ENCODE peak calls at places on chromosomes 11 and 22, in ten cellular contexts. E, P, H, R, K, X, M, W, S and Y are unnamed samples.

GRCh38 chr11:66548041-66548440 is 1.3 kb downstream of the ACTN3 start:
- DNase-seq in E (no peak), P (no peak), H (no peak), R (no peak), K (no peak), X (no peak), M (no peak), W (no peak), S (no peak), Y (no peak)

GRCh38 chr11:557328-558132 is 3.0 kb downstream of the LMNTD2 start:
- DNase-seq in E (no peak), P (no peak), H (no peak), R (no peak), K (no peak), X (no peak), M (no peak), W (no peak), S (no peak), Y (no peak)

GRCh38 chr11:131762346-131763110 is 392.1 kb downstream of the NTM start:
- DNase-seq in E (no peak), P (no peak), H (no peak), R (no peak), K (no peak), X (no peak), M (no peak), W (no peak), S (no peak), Y (no peak)

GRCh38 chr11:14270690-14271542 is 88.1 kb downstream of the RRAS2 start:
- DNase-seq in E (no peak), P (no peak), H (peak), R (no peak), K (no peak), X (no peak), M (peak), W (no peak), S (no peak), Y (no peak)

GRCh38 chr22:32106930-32107329 is 52.2 kb downstream of the C22orf42 start:
- DNase-seq in E (no peak), P (no peak), H (peak), R (no peak), K (no peak), X (peak), M (no peak), W (peak), S (no peak), Y (no peak)

GRCh38 chr11:21446939-21447590 is 745.8 kb upstream of the ANO5 start:
- DNase-seq in E (no peak), P (no peak), H (no peak), R (no peak), K (no peak), X (no peak), M (no peak), W (no peak), S (no peak), Y (no peak)

GRCh38 chr22:22822106-22822505 is 65.5 kb upstream of the IGLL5 start:
- DNase-seq in E (no peak), P (no peak), H (no peak), R (no peak), K (no peak), X (no peak), M (no peak), W (no peak), S (no peak), Y (no peak)

GRCh38 chr11:13008625-13009475 is at the start of gene RASSF10:
- DNase-seq in E (peak), P (no peak), H (peak), R (peak), K (peak), X (no peak), M (no peak), W (peak), S (peak), Y (no peak)

GRCh38 chr11:7143908-7144307 is 55.1 kb downstream of the RBMXL2 start:
- DNase-seq in E (no peak), P (peak), H (no peak), R (no peak), K (no peak), X (peak), M (no peak), W (no peak), S (no peak), Y (peak)

GRCh38 chr22:46545041-46545796 is 7.8 kb upstream of the CELSR1 start:
- DNase-seq in E (no peak), P (no peak), H (no peak), R (no peak), K (no peak), X (peak), M (peak), W (no peak), S (no peak), Y (no peak)

GRCh38 chr11:119322360-119322739 is 5.4 kb upstream of the MCAM start:
- DNase-seq in E (no peak), P (no peak), H (no peak), R (no peak), K (no peak), X (no peak), M (no peak), W (peak), S (no peak), Y (no peak)
- TF ChIP-seq CTCF in E (no peak), P (no peak), H (no peak), R (peak), K (no peak), X (no peak), M (no peak), W (no peak), S (no peak), Y (no peak)

GRCh38 chr11:115613004-115613403 is 108.8 kb upstream of the CADM1 start:
- DNase-seq in E (no peak), P (no peak), H (no peak), R (no peak), K (no peak), X (no peak), M (no peak), W (no peak), S (no peak), Y (no peak)

GRCh38 chr11:115616941-115617340 is 112.7 kb upstream of the CADM1 start:
- DNase-seq in E (no peak), P (peak), H (no peak), R (peak), K (no peak), X (peak), M (no peak), W (no peak), S (no peak), Y (peak)

GRCh38 chr11:115612331-115612730 is 108.1 kb upstream of the CADM1 start:
- DNase-seq in E (no peak), P (peak), H (no peak), R (peak), K (no peak), X (no peak), M (no peak), W (no peak), S (no peak), Y (no peak)

GRCh38 chr11:115611343-115611742 is 107.1 kb upstream of the CADM1 start:
- DNase-seq in E (no peak), P (no peak), H (no peak), R (no peak), K (no peak), X (no peak), M (no peak), W (no peak), S (no peak), Y (no peak)

GRCh38 chr11:115613986-115614625 is 109.9 kb upstream of the CADM1 start:
- DNase-seq in E (no peak), P (peak), H (no peak), R (peak), K (no peak), X (peak), M (no peak), W (no peak), S (no peak), Y (no peak)
- TF ChIP-seq CTCF in E (no peak), P (peak), H (no peak), R (no peak), K (no peak), X (no peak), M (no peak), W (no peak), S (no peak), Y (no peak)

GRCh38 chr11:125074511-125075241 is 11.6 kb downstream of the SLC37A2 start:
- DNase-seq in E (no peak), P (no peak), H (no peak), R (no peak), K (peak), X (no peak), M (no peak), W (no peak), S (peak), Y (no peak)

GRCh38 chr11:125073616-125074483 is 10.7 kb downstream of the SLC37A2 start:
- DNase-seq in E (no peak), P (no peak), H (no peak), R (no peak), K (peak), X (no peak), M (no peak), W (no peak), S (peak), Y (no peak)

GRCh38 chr11:125076378-125076945 is 13.4 kb downstream of the SLC37A2 start:
- DNase-seq in E (no peak), P (no peak), H (no peak), R (no peak), K (no peak), X (no peak), M (no peak), W (no peak), S (no peak), Y (no peak)

GRCh38 chr11:125075242-125075625 is 12.1 kb downstream of the SLC37A2 start:
- DNase-seq in E (no peak), P (no peak), H (no peak), R (no peak), K (peak), X (no peak), M (no peak), W (no peak), S (peak), Y (no peak)

DNA sequence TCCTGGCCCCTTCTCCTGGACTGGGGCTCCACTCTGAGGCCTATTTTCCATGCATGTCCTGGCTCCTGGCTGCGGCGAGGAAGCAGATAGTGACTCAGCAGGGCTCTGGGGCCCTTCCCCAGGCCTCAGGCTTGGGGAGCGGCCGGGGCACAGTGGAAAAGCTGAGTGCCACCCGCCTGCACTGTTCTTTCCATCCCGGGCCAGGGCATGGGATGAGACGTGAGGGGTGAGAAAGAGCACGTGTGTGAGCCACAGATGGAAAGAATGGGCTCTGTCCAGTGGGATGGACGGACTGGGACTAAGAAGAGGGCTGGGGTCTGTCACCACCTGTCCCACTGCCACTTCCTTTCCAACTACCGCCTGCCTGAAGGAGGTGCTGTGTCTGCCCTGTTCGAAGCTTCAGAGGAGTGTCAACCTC is 12.8 kb downstream of the SLC37A2 start:
- DNase-seq in E (peak), P (no peak), H (no peak), R (peak), K (peak), X (no peak), M (no peak), W (no peak), S (peak), Y (no peak)
- TF ChIP-seq CTCF in E (no peak), P (no peak), H (no peak), R (no peak), K (no peak), X (no peak), M (no peak), W (no peak), S (no peak), Y (no peak)

GRCh38 chr22:36948273-36949055 is 35.0 kb downstream of the CSF2RB start:
- DNase-seq in E (no peak), P (no peak), H (no peak), R (peak), K (no peak), X (no peak), M (no peak), W (no peak), S (peak), Y (peak)

GRCh38 chr22:36942561-36942960 is 29.1 kb downstream of the CSF2RB start:
- DNase-seq in E (no peak), P (no peak), H (no peak), R (no peak), K (no peak), X (no peak), M (no peak), W (no peak), S (no peak), Y (no peak)

GRCh38 chr22:36951746-36952145 is 38.3 kb downstream of the CSF2RB start:
- DNase-seq in E (no peak), P (no peak), H (no peak), R (no peak), K (no peak), X (no peak), M (no peak), W (no peak), S (no peak), Y (no peak)

GRCh38 chr22:36950797-36951590 is 37.6 kb downstream of the CSF2RB start:
- DNase-seq in E (no peak), P (no peak), H (no peak), R (no peak), K (no peak), X (no peak), M (no peak), W (no peak), S (no peak), Y (no peak)

DNA sequence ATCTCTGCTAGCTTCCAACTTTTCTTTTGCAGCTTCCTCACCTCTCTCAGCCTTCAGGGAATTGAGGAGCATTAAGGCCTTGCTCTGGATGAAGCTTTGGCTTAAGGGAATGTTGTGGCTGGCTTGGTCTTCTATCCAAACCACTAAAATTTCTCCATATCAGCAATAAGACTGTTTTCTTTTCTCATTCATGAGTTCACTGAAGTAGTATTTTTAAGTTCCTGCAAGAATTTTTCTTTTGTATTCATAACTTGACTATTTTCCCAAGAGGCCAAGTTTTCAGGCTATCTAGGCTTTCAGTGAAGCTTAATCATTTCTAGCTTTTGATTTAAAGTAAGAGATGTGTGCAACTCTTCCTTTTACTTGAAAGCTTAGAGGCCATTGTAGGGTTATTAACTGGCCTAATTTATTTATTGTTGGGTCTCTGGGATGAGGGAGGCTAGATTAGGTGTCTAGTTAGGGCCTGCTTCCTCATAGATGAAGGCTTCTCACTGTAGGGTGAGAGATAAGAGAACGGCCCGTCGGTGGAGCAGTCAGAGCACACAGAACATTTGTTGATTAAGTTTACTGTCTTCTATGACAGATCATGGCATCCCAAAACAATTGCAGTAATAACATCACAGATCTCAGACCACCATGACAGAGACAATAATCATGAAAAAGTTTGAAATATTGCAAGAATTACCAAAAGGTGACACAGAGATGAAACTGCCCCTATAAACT is 33.2 kb downstream of the CSF2RB start:
- DNase-seq in E (no peak), P (no peak), H (peak), R (peak), K (no peak), X (no peak), M (no peak), W (no peak), S (no peak), Y (peak)
- TF ChIP-seq CTCF in E (no peak), P (no peak), H (peak), R (no peak), K (no peak), X (no peak), M (peak), W (no peak), S (no peak), Y (no peak)